ENCODE peak calls at places on chromosome 17, in eight cellular contexts. Z is ovary, Q is AG04450, I is left ventricle myocardium inferior, F is endothelial cell, J is osteoblast, W is AG09319, V is neural crest cell. K is an unnamed sample.

GRCh38 chr17:56833023-56833811 is 503 bp downstream of the C17orf67 start:
- DNase-seq in Z (peak), Q (peak), I (peak), F (peak), J (peak), W (no peak), V (peak), K (peak)

GRCh38 chr17:40500190-40500589 is 1.2 kb downstream of the TNS4 start:
- DNase-seq in Z (no peak), Q (no peak), I (no peak), F (no peak), J (no peak), W (no peak), V (no peak), K (no peak)

GRCh38 chr17:12549499-12549901 is 116.2 kb upstream of the MYOCD start:
- DNase-seq in Z (no peak), Q (no peak), I (no peak), F (no peak), J (peak), W (no peak), V (no peak), K (no peak)

GRCh38 chr17:40309938-40310510 is 1.0 kb downstream of the RARA start:
- DNase-seq in Z (no peak), Q (no peak), I (peak), F (no peak), J (peak), W (no peak), V (no peak), K (peak)

GRCh38 chr17:39213852-39214251 is 11.9 kb downstream of the STAC2 start:
- DNase-seq in Z (no peak), Q (no peak), I (no peak), F (no peak), J (no peak), W (no peak), V (no peak), K (no peak)

GRCh38 chr17:7177954-7178477 is 1.2 kb downstream of the ASGR1 start:
- DNase-seq in Z (no peak), Q (no peak), I (no peak), F (peak), J (peak), W (no peak), V (no peak), K (no peak)

GRCh38 chr17:40502716-40503115 is 1.3 kb upstream of the TNS4 start:
- DNase-seq in Z (peak), Q (no peak), I (no peak), F (no peak), J (no peak), W (no peak), V (no peak), K (no peak)

GRCh38 chr17:3963214-3964201 is 729 bp downstream of the ATP2A3 start:
- DNase-seq in Z (no peak), Q (no peak), I (no peak), F (peak), J (peak), W (no peak), V (no peak), K (peak)

GRCh38 chr17:51120739-51121619 is at the start of gene SPAG9:
- DNase-seq in Z (peak), Q (peak), I (peak), F (peak), J (peak), W (peak), V (peak), K (peak)

GRCh38 chr17:49760296-49760695 is 3.6 kb downstream of the FAM117A start:
- DNase-seq in Z (no peak), Q (no peak), I (no peak), F (no peak), J (no peak), W (no peak), V (no peak), K (no peak)

GRCh38 chr17:8120520-8121443 is 2.5 kb upstream of the ALOXE3 start:
- DNase-seq in Z (peak), Q (no peak), I (no peak), F (peak), J (peak), W (no peak), V (peak), K (peak)

GRCh38 chr17:4872786-4873185 is 26.6 kb upstream of the C17orf107 start:
- DNase-seq in Z (no peak), Q (no peak), I (no peak), F (no peak), J (peak), W (no peak), V (no peak), K (no peak)

GRCh38 chr17:19533718-19534561 is at the start of gene SLC47A1:
- DNase-seq in Z (peak), Q (no peak), I (peak), F (peak), J (peak), W (no peak), V (peak), K (peak)

GRCh38 chr17:55731586-55732250 is 9.1 kb upstream of the TMEM100 start:
- DNase-seq in Z (peak), Q (no peak), I (peak), F (no peak), J (no peak), W (no peak), V (no peak), K (no peak)

GRCh38 chr17:41522301-41523224 is 3.9 kb upstream of the KRT15 start:
- DNase-seq in Z (no peak), Q (no peak), I (no peak), F (no peak), J (no peak), W (no peak), V (no peak), K (no peak)

GRCh38 chr17:51362818-51363598 is 102.7 kb downstream of the UTP18 start:
- DNase-seq in Z (no peak), Q (no peak), I (no peak), F (no peak), J (peak), W (no peak), V (no peak), K (no peak)

GRCh38 chr17:66466421-66466820 is 164.0 kb downstream of the PRKCA start:
- DNase-seq in Z (no peak), Q (no peak), I (no peak), F (no peak), J (no peak), W (no peak), V (no peak), K (no peak)

GRCh38 chr17:49730078-49730786 is 22.5 kb upstream of the SLC35B1 start:
- DNase-seq in Z (peak), Q (peak), I (peak), F (no peak), J (peak), W (peak), V (no peak), K (no peak)

GRCh38 chr17:74231846-74232713 is 18.7 kb downstream of the TTYH2 start:
- DNase-seq in Z (peak), Q (no peak), I (no peak), F (no peak), J (no peak), W (no peak), V (no peak), K (no peak)

GRCh38 chr17:4968166-4968915 is 724 bp upstream of the SPAG7 start:
- DNase-seq in Z (no peak), Q (no peak), I (no peak), F (peak), J (no peak), W (no peak), V (no peak), K (peak)

GRCh38 chr17:74568116-74568873 is 986 bp upstream of the CD300H start:
- DNase-seq in Z (no peak), Q (no peak), I (no peak), F (no peak), J (no peak), W (no peak), V (no peak), K (no peak)

GRCh38 chr17:71339219-71339618 is 781.6 kb upstream of the SOX9 start:
- DNase-seq in Z (no peak), Q (no peak), I (no peak), F (no peak), J (peak), W (no peak), V (no peak), K (no peak)

GRCh38 chr17:56812971-56813388 is 20.7 kb downstream of the C17orf67 start:
- DNase-seq in Z (no peak), Q (no peak), I (no peak), F (no peak), J (no peak), W (no peak), V (no peak), K (no peak)

GRCh38 chr17:57097832-57098421 is 12.9 kb downstream of the AKAP1 start:
- DNase-seq in Z (no peak), Q (no peak), I (no peak), F (no peak), J (peak), W (peak), V (no peak), K (no peak)

GRCh38 chr17:20223808-20224328 is 214.7 kb downstream of the SPECC1 start:
- DNase-seq in Z (no peak), Q (no peak), I (no peak), F (no peak), J (no peak), W (no peak), V (no peak), K (no peak)

GRCh38 chr17:41739661-41740352 is 5.4 kb upstream of the HAP1 start:
- DNase-seq in Z (no peak), Q (no peak), I (no peak), F (no peak), J (peak), W (no peak), V (no peak), K (no peak)

GRCh38 chr17:9174779-9175574 is 153.7 kb downstream of the NTN1 start:
- DNase-seq in Z (no peak), Q (no peak), I (peak), F (no peak), J (peak), W (no peak), V (no peak), K (no peak)

GRCh38 chr17:75487351-75488070 is 27.8 kb downstream of the CASKIN2 start:
- DNase-seq in Z (no peak), Q (no peak), I (no peak), F (no peak), J (peak), W (no peak), V (no peak), K (peak)

GRCh38 chr17:15027853-15028252 is 237.3 kb downstream of the PMP22 start:
- DNase-seq in Z (no peak), Q (no peak), I (no peak), F (no peak), J (no peak), W (no peak), V (no peak), K (no peak)

GRCh38 chr17:76145231-76146052 is 4.4 kb upstream of the FOXJ1 start:
- DNase-seq in Z (no peak), Q (no peak), I (no peak), F (no peak), J (no peak), W (no peak), V (no peak), K (no peak)

GRCh38 chr17:45019177-45019711 is 32.2 kb downstream of the DCAKD start:
- DNase-seq in Z (peak), Q (no peak), I (peak), F (no peak), J (peak), W (no peak), V (peak), K (peak)
- TF ChIP-seq CTCF in Z (no peak), Q (peak), I (peak), F (no peak), J (peak), W (peak), V (peak), K (peak)

GRCh38 chr17:17972126-17972951 is at the start of the genes DRC3 and TOM1L2:
- DNase-seq in Z (peak), Q (peak), I (peak), F (peak), J (peak), W (peak), V (peak), K (peak)
- TF ChIP-seq CTCF in Z (no peak), Q (peak), I (peak), F (peak), J (no peak), W (no peak), V (no peak), K (no peak)

GRCh38 chr17:980406-981291 is 1.1 kb upstream of the NXN start:
- DNase-seq in Z (peak), Q (no peak), I (peak), F (peak), J (peak), W (no peak), V (peak), K (peak)

GRCh38 chr17:979211-979538 is 401 bp downstream of the NXN start:
- DNase-seq in Z (no peak), Q (no peak), I (no peak), F (no peak), J (no peak), W (no peak), V (no peak), K (no peak)

GRCh38 chr17:981292-981658 is 1.7 kb upstream of the NXN start:
- DNase-seq in Z (no peak), Q (no peak), I (no peak), F (no peak), J (no peak), W (no peak), V (no peak), K (no peak)

GRCh38 chr17:978110-979093 is 1.2 kb downstream of the NXN start:
- DNase-seq in Z (peak), Q (no peak), I (peak), F (peak), J (peak), W (no peak), V (peak), K (no peak)

DNA sequence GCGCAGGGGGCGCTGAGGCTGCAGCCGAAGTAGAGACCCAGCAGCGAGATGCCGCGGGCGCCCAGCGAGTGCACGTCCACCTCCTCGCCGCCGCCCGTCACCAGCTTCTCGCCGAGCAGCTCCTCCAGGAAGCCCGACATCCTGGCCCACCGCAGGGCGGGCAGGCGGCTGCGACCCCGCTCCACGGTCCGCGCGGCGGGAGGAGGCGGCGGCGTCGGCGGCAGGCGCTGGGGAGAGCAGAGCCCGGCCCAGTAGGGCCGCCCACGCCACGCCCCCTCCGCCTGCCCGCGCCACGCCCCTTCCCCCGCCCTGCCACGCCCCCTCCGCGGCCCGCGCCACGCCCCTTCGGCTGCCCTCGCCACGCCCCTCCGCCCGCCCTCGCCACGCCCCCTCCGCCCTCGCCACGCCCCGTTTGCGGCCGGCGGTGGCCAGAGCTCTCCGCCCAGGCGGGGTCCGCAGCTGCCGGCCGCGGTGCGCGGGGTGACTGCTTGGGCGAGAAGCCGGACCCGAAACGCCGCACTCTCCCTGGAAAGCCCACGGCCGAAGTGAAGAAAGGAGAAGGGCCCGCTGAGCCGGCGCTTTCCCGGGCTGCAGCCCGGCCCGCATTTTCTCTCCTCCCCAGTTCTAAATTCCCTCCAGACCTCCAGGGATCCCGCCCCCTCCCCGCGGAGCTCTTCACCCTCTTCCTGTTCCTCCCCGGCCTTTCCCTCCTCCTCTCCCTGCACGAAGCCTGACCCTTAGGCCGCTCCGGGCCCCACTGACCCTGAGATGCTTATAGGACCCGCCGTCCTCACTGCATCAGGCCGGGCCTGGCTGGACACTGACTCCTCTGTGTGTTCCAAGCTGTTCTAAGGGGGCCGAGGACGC is at the start of gene NXN:
- DNase-seq in Z (peak), Q (no peak), I (peak), F (peak), J (peak), W (no peak), V (peak), K (peak)
- TF ChIP-seq CTCF in Z (no peak), Q (peak), I (peak), F (no peak), J (no peak), W (peak), V (peak), K (no peak)

GRCh38 chr17:72597354-72598087 is 476.7 kb downstream of the SOX9 start:
- DNase-seq in Z (no peak), Q (no peak), I (no peak), F (no peak), J (no peak), W (no peak), V (no peak), K (no peak)
- TF ChIP-seq CTCF in Z (no peak), Q (no peak), I (no peak), F (no peak), J (no peak), W (no peak), V (no peak), K (no peak)

DNA sequence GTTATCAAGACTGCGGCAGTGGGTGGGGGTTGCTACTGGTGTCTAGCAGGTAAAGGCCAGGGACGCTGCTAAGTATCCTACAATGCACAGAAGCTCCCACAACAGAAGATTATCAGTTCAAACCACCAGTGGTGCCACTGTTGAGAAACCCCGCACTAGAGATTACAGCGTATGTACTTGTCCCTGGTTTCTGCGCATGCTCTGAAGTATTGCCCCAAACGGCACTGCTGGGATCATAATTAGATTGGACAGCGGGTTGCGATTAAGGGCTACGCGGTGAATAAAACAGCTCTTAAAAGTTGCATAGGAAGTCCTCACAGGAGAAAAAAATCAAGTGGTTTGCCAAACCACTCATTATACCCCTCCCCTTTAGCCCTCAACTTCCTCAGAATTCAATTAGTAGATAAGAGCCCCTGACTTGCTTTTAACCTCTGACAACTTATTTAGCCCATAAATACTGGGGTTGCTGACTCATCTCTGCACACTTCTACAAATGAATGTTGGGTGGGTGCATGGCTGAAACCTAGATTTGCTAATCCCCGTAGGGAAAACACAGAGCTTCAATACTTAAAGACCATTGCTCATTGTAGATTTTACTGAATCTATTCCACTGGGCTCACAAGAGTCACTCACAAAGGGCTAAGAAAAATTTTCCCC is 91.7 kb downstream of the RGS9 start:
- DNase-seq in Z (no peak), Q (no peak), I (no peak), F (no peak), J (peak), W (no peak), V (no peak), K (peak)
- TF ChIP-seq CTCF in Z (no peak), Q (no peak), I (no peak), F (no peak), J (no peak), W (no peak), V (no peak), K (no peak)

GRCh38 chr17:77725851-77726250 is 232.7 kb upstream of the TNRC6C start:
- DNase-seq in Z (no peak), Q (no peak), I (no peak), F (no peak), J (no peak), W (no peak), V (no peak), K (peak)
- TF ChIP-seq CTCF in Z (no peak), Q (no peak), I (no peak), F (no peak), J (no peak), W (no peak), V (no peak), K (no peak)

DNA sequence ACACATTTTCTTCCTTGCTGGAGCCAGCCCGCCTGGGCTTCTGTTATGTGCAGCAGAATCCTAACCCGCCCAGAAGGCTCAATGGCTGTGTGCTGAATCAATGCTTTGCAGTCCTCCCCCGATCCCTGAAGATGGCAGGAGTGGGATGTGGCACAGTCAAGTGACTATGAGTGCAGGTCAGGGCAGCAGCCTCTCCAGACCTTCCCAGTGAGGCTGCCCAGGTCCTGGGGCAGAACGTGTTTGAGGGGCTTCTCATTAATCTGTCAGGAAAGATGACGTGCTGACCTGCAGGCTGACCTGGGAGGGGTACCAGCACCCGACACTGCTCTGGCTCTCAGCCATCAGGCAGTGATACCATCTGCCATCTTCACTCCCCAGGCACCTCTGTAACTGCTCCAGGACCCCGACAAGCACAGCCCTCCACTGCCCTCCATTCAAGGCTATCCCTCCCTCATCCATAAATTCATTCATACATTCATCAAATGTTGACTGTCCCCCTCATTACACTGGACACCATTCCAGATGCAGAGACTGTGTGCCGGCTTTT is 35.1 kb downstream of the LRRC75A start:
- DNase-seq in Z (no peak), Q (no peak), I (no peak), F (no peak), J (peak), W (no peak), V (no peak), K (no peak)
- TF ChIP-seq CTCF in Z (no peak), Q (no peak), I (no peak), F (no peak), J (no peak), W (no peak), V (no peak), K (no peak)

GRCh38 chr17:79992657-79993389 is 42.8 kb downstream of the TBC1D16 start:
- DNase-seq in Z (peak), Q (no peak), I (no peak), F (no peak), J (peak), W (no peak), V (no peak), K (no peak)

GRCh38 chr17:79994602-79995001 is 41.1 kb downstream of the TBC1D16 start:
- DNase-seq in Z (no peak), Q (no peak), I (no peak), F (no peak), J (no peak), W (no peak), V (no peak), K (no peak)

GRCh38 chr17:79995691-79996090 is 40.0 kb downstream of the TBC1D16 start:
- DNase-seq in Z (no peak), Q (no peak), I (no peak), F (no peak), J (peak), W (no peak), V (no peak), K (no peak)

GRCh38 chr17:79991924-79992656 is 43.6 kb downstream of the TBC1D16 start:
- DNase-seq in Z (peak), Q (no peak), I (peak), F (no peak), J (peak), W (no peak), V (peak), K (no peak)

GRCh38 chr17:79993390-79994221 is 42.1 kb downstream of the TBC1D16 start:
- DNase-seq in Z (peak), Q (peak), I (peak), F (no peak), J (peak), W (peak), V (peak), K (no peak)
- TF ChIP-seq CTCF in Z (no peak), Q (no peak), I (no peak), F (no peak), J (no peak), W (no peak), V (no peak), K (no peak)